ENCODE peak calls at places on chromosome 11, in nine cellular contexts. P is naive thymus-derived CD8-positive, alpha-beta T cell; B is MCF 10A; E is GM12865; K is hypothalamus; M is EH; Z is COR-L47; W is LoVo; C is activated CD4-positive, alpha-beta T cell treated with anti-CD3 and anti-CD28 coated beads for 24 hours. V is an unnamed sample.

GRCh38 chr11:59173964-59174663 is 2.2 kb downstream of the DTX4 start:
- DNase-seq in K (no peak), E (peak; percentile 68), Z (no peak), P (no peak), B (peak; percentile 90), M (peak; percentile 36), C (no peak), W (peak; percentile 81), V (no peak)

GRCh38 chr11:119310682-119311052 is 6.3 kb downstream of the MCAM start:
- DNase-seq in Z (no peak), K (no peak), E (no peak), M (no peak), C (no peak), P (no peak), B (no peak), W (no peak), V (no peak)

GRCh38 chr11:95074806-95075563 is 8.3 kb downstream of the SRSF8 start:
- DNase-seq in M (no peak), W (peak; percentile 72), B (peak; percentile 71), Z (peak; percentile 29), P (no peak), E (no peak), C (no peak), K (no peak), V (no peak)

GRCh38 chr11:134724779-134725140 is 312.7 kb upstream of the B3GAT1 start:
- DNase-seq in B (no peak), P (no peak), M (no peak), E (no peak), Z (no peak), K (no peak), W (no peak), C (no peak), V (no peak)

GRCh38 chr11:101083334-101083733 is 46.3 kb downstream of the PGR start:
- DNase-seq in E (no peak), W (no peak), Z (no peak), P (no peak), K (no peak), C (no peak), M (no peak), B (peak; percentile 25), V (no peak)

GRCh38 chr11:2295971-2296912 is 5.5 kb downstream of the C11orf21 start:
- DNase-seq in K (no peak), Z (no peak), B (no peak), E (no peak), P (no peak), C (no peak), M (no peak), W (no peak), V (no peak)

GRCh38 chr11:67264886-67265632 is 1.2 kb upstream of the GRK2 start:
- DNase-seq in W (no peak), C (no peak), K (no peak), M (no peak), E (no peak), B (peak; percentile 80), P (no peak), Z (no peak), V (no peak)

GRCh38 chr11:6413791-6414231 is 5.1 kb downstream of the APBB1 start:
- DNase-seq in P (peak; percentile 85), B (no peak), W (no peak), Z (no peak), C (peak; percentile 51), M (peak; percentile 34), K (no peak), E (no peak), V (no peak)

V was measured in SJSA1.